ENCODE peak calls at places on chromosomes 13 and 19, in nine cellular contexts. J is neural progenitor cell, G is GM23338, E is OCI-LY7, I is GM23248, Q is HCT116, S is PC-3, A is SK-N-SH, L is MM.1S. P is an unnamed sample.

GRCh38 chr13:21413013-21413412 is 46.1 kb downstream of the ZDHHC20 start:
- DNase-seq in J (no peak), G (no peak), E (no peak), I (peak; percentile 30), Q (no peak), S (no peak), A (no peak), L (no peak), P (no peak)

GRCh38 chr19:47228937-47229673 is 1.9 kb downstream of the BBC3 start:
- DNase-seq in J (peak; percentile 40), G (no peak), E (peak; percentile 42), I (peak; percentile 61), Q (no peak), S (no peak), A (no peak), L (no peak), P (peak; percentile 42)

GRCh38 chr19:33052352-33052972 is 12.2 kb downstream of the RHPN2 start:
- DNase-seq in J (no peak), G (no peak), E (no peak), I (peak; percentile 69), Q (no peak), S (peak; percentile 78), A (no peak), L (no peak), P (peak; percentile 69)

GRCh38 chr19:2516727-2517126 is 40.8 kb downstream of the GADD45B start:
- DNase-seq in J (peak; percentile 43), G (no peak), E (no peak), I (no peak), Q (no peak), S (no peak), A (no peak), L (no peak), P (no peak)

GRCh38 chr19:1068111-1069001 is 1.4 kb downstream of the ARHGAP45 start:
- DNase-seq in J (no peak), G (no peak), E (peak; percentile 61), I (no peak), Q (no peak), S (no peak), A (no peak), L (peak; percentile 64), P (no peak)

GRCh38 chr19:10735741-10736140 is 17.9 kb downstream of the DNM2 start:
- DNase-seq in J (no peak), G (no peak), E (no peak), I (no peak), Q (no peak), S (no peak), A (no peak), L (no peak), P (no peak)

GRCh38 chr13:82654851-82655517 is 1227.3 kb downstream of the SLITRK1 start:
- DNase-seq in J (no peak), G (no peak), E (no peak), I (peak; percentile 77), Q (no peak), S (no peak), A (no peak), L (no peak), P (no peak)

GRCh38 chr19:48770223-48770622 is 14.9 kb downstream of the FGF21 start:
- DNase-seq in J (no peak), G (no peak), E (no peak), I (peak; percentile 58), Q (no peak), S (no peak), A (no peak), L (no peak), P (no peak)

GRCh38 chr19:36215276-36216171 is 618 bp downstream of the ZNF146 start:
- DNase-seq in J (peak; percentile 39), G (peak; percentile 51), E (peak; percentile 48), I (peak; percentile 83), Q (no peak), S (peak; percentile 3), A (peak; percentile 36), L (no peak), P (peak; percentile 51)

GRCh38 chr19:15702590-15702930 is 25.3 kb upstream of the OR10H2 start:
- DNase-seq in J (no peak), G (peak; percentile 26), E (peak; percentile 45), I (peak; percentile 26), Q (peak; percentile 16), S (peak; percentile 42), A (peak; percentile 31), L (peak; percentile 21), P (no peak)

GRCh38 chr13:100833427-100833826 is 158.8 kb upstream of the TMTC4 start:
- DNase-seq in J (no peak), G (no peak), E (no peak), I (no peak), Q (no peak), S (no peak), A (no peak), L (no peak), P (no peak)

GRCh38 chr19:4583961-4584669 is 24.6 kb upstream of the SEMA6B start:
- DNase-seq in J (peak; percentile 78), G (peak; percentile 66), E (peak; percentile 32), I (peak; percentile 28), Q (no peak), S (peak; percentile 36), A (peak; percentile 87), L (no peak), P (no peak)

GRCh38 chr13:103288114-103288513 is 221.9 kb upstream of the SLC10A2 start:
- DNase-seq in J (no peak), G (no peak), E (no peak), I (no peak), Q (no peak), S (no peak), A (no peak), L (no peak), P (no peak)

GRCh38 chr13:18944501-18945068 is 237.0 kb downstream of the TUBA3C start:
- DNase-seq in J (no peak), G (no peak), E (no peak), I (no peak), Q (no peak), S (no peak), A (no peak), L (no peak), P (no peak)

GRCh38 chr19:5463959-5464358 is 8.7 kb downstream of the ZNRF4 start:
- DNase-seq in J (no peak), G (no peak), E (no peak), I (no peak), Q (no peak), S (no peak), A (no peak), L (no peak), P (no peak)

GRCh38 chr19:55251296-55252081 is 7.3 kb downstream of the PPP6R1 start:
- DNase-seq in J (no peak), G (no peak), E (peak; percentile 52), I (peak; percentile 12), Q (no peak), S (peak; percentile 87), A (peak; percentile 9), L (no peak), P (no peak)

GRCh38 chr19:23774156-23774971 is 15.7 kb upstream of the ZNF681 start:
- DNase-seq in J (no peak), G (no peak), E (no peak), I (no peak), Q (no peak), S (no peak), A (no peak), L (no peak), P (peak; percentile 23)

GRCh38 chr19:53865523-53865917 is 2.2 kb upstream of the MYADM start:
- DNase-seq in J (peak; percentile 37), G (no peak), E (no peak), I (peak; percentile 80), Q (no peak), S (no peak), A (no peak), L (no peak), P (no peak)

GRCh38 chr19:39563408-39563807 is 23.4 kb upstream of the EID2 start:
- DNase-seq in J (no peak), G (peak; percentile 9), E (no peak), I (peak; percentile 24), Q (peak; percentile 12), S (peak; percentile 85), A (no peak), L (no peak), P (no peak)

GRCh38 chr13:28045861-28046260 is 54.5 kb downstream of the FLT3 start:
- DNase-seq in J (peak; percentile 50), G (no peak), E (no peak), I (no peak), Q (no peak), S (no peak), A (no peak), L (no peak), P (no peak)

GRCh38 chr19:50167314-50167721 is 4.2 kb upstream of the IZUMO2 start:
- DNase-seq in J (peak; percentile 77), G (peak; percentile 12), E (no peak), I (no peak), Q (no peak), S (peak; percentile 36), A (no peak), L (no peak), P (no peak)
- H3K4me1 ChIP-seq in J (no peaks in the 10 kb centered on the region), G (no peaks in the 10 kb centered on the region), E (no peaks in the 10 kb centered on the region), I (no peaks in the 10 kb centered on the region), Q (no peaks in the 10 kb centered on the region), S (peaks cover 13% of the 10 kb centered on the region), A (no peaks in the 10 kb centered on the region), L (no peaks in the 10 kb centered on the region), P (no peaks in the 10 kb centered on the region)

GRCh38 chr19:19062454-19063182 is 1.2 kb upstream of the SLC25A42 start:
- DNase-seq in J (no peak), G (peak; percentile 46), E (peak; percentile 16), I (peak; percentile 63), Q (no peak), S (peak; percentile 75), A (no peak), L (peak; percentile 27), P (no peak)
- TF ChIP-seq EZH2phosphoT487 in J (no peak), G (no peak), E (no peak), I (no peak), Q (no peak), S (no peak), A (no peak), L (no peak), P (no peak)

DNA sequence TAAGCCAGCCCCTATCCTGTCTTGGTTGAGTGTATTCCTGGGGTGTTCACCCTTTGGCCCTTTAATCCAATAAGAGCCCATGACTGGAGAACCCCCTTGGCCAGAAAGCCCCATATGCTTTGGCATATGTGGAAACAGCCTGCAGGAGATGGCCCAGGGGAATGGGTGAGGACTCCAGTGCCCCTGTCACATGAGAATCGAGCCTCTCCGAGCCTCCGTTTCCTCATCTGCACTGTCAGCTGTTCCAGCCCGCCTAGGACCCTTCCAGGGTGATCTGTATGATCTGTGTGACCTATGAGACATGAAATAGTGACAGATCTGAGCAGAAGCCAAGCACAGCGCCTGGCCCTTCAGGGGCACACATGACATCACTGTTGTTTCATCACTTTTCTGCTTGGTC is 300.7 kb downstream of the ZNF536 start:
- DNase-seq in J (no peak), G (no peak), E (no peak), I (no peak), Q (no peak), S (no peak), A (no peak), L (no peak), P (no peak)
- H3K4me1 ChIP-seq in J (no peaks in the 10 kb centered on the region), G (no peaks in the 10 kb centered on the region), E (no peaks in the 10 kb centered on the region), I (no peaks in the 10 kb centered on the region), Q (no peaks in the 10 kb centered on the region), S (no peaks in the 10 kb centered on the region), A (peaks cover 6% of the 10 kb centered on the region), L (no peaks in the 10 kb centered on the region), P (no peaks in the 10 kb centered on the region)

DNA sequence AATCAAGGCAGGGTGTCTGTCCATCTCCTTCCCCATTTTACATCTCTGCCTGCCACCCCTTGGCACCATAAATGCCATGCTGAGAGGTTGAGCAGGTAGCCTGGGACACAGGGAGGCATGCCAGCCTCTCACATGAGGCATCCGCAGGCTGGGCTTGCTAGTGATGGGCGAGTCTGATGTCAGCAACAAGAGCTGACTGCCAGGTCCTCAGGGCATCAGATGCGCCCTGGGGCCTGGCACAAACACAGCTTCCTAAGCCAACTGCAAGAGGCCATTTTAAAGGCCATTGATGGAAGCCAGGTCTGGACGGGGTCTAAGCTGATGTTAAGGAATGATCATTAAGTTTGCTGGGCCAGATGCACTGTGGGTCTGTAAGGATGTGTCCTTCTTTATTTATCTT is 34.6 kb downstream of the MYH14 start:
- DNase-seq in J (no peak), G (no peak), E (no peak), I (no peak), Q (no peak), S (no peak), A (no peak), L (no peak), P (no peak)
- TF ChIP-seq EZH2phosphoT487 in J (no peak), G (no peak), E (no peak), I (no peak), Q (no peak), S (no peak), A (no peak), L (no peak), P (no peak)